ENCODE peak calls at places on chromosomes 4 and X, in five cellular contexts. J, Q, W, U and T are unnamed samples.

GRCh38 chr4:5029447-5029846 is 10.2 kb upstream of the CYTL1 start:
- DNase-seq in U (no peak), W (no peak), Q (no peak), J (no peak), T (no peak)

GRCh38 chr4:37762294-37763163 is 64.0 kb upstream of the PGM2 start:
- DNase-seq in J (no peak), W (peak), Q (no peak), U (no peak), T (peak)

GRCh38 chrX:16786791-16787735 is 797 bp downstream of the TXLNG start:
- DNase-seq in Q (peak), W (no peak), U (no peak), J (no peak), T (no peak)

GRCh38 chrX:1464282-1465131 is 11.8 kb upstream of the ASMTL start:
- DNase-seq in W (no peak), U (no peak), J (no peak), Q (no peak), T (no peak)

GRCh38 chr4:5785806-5786680 is 75.0 kb downstream of the EVC start:
- DNase-seq in U (no peak), J (no peak), W (no peak), Q (no peak), T (peak)

GRCh38 chr4:19675172-19675811 is 576.4 kb upstream of the SLIT2 start:
- DNase-seq in J (no peak), W (no peak), U (no peak), Q (no peak), T (peak)

GRCh38 chr4:56405016-56405415 is 17.7 kb upstream of the AASDH start:
- DNase-seq in U (no peak), J (no peak), W (no peak), Q (no peak), T (no peak)

GRCh38 chrX:134619838-134620237 is 38.4 kb downstream of the PLAC1 start:
- DNase-seq in W (no peak), J (no peak), U (no peak), Q (no peak), T (no peak)

GRCh38 chrX:153825042-153825441 is 5.3 kb downstream of the PDZD4 start:
- DNase-seq in Q (no peak), J (no peak), U (no peak), W (no peak), T (no peak)

GRCh38 chr4:4789462-4789861 is 70.0 kb upstream of the MSX1 start:
- DNase-seq in Q (no peak), W (no peak), J (no peak), U (no peak), T (no peak)

GRCh38 chr4:83618431-83618830 is 82.5 kb downstream of the GPAT3 start:
- DNase-seq in W (peak), Q (no peak), J (no peak), U (peak), T (peak)

GRCh38 chr4:63795301-63795700 is 613.9 kb downstream of the TECRL start:
- DNase-seq in Q (peak), U (no peak), J (no peak), W (no peak), T (no peak)

GRCh38 chr4:61924131-61924530 is 724.0 kb downstream of the ADGRL3 start:
- DNase-seq in U (no peak), Q (no peak), W (no peak), J (no peak), T (no peak)

GRCh38 chr4:187711586-187711985 is 284.0 kb upstream of the ZFP42 start:
- DNase-seq in U (no peak), W (no peak), J (no peak), Q (no peak), T (no peak)

GRCh38 chr4:65669008-65669971 is 999 bp downstream of the EPHA5 start:
- DNase-seq in W (no peak), J (no peak), U (no peak), Q (no peak), T (no peak)

GRCh38 chrX:129781134-129782014 is 1.6 kb downstream of the SASH3 start:
- DNase-seq in Q (no peak), W (no peak), J (peak), U (no peak), T (no peak)

GRCh38 chr4:6887591-6888371 is 21.8 kb upstream of the TBC1D14 start:
- DNase-seq in W (no peak), U (no peak), Q (no peak), J (no peak), T (no peak)
- TF ChIP-seq BHLHE40 in W (no peak), U (no peak), Q (no peak), J (no peak), T (no peak)

GRCh38 chrX:101617211-101618191 is at the start of gene ARMCX6:
- DNase-seq in J (no peak), W (peak), Q (peak), U (peak), T (peak)

DNA sequence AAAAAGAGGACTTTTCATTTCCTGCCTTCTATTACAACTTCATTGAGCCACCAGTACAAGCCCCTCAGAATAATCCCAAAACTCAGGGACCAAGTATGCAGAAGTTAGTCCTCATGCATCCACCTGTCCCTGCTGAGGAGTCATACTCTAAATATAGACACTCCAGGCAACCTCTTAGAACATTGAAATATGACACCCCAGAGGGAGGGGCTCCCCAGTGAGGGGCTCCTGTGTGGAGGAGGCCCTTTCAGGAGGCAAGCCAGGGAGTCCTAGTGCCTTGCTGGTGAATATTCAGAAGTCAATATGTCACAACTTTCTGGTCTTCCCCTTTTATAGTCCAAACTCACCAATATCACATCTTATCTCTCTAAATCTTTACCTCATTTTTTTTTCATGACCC is 1.5 kb upstream of the ARMCX6 start:
- DNase-seq in U (no peak), Q (peak), W (peak), J (no peak), T (peak)
- TF ChIP-seq BHLHE40 in U (no peak), Q (no peak), W (no peak), J (no peak), T (no peak)

GRCh38 chr4:54228563-54229501 is at the start of gene PDGFRA:
- DNase-seq in U (no peak), J (no peak), Q (no peak), W (no peak), T (peak)

GRCh38 chr4:54228064-54228527 is 997 bp upstream of the PDGFRA start:
- DNase-seq in W (peak), Q (peak), J (no peak), U (peak), T (peak)

GRCh38 chr4:54226399-54227260 is 2.5 kb upstream of the PDGFRA start:
- DNase-seq in J (no peak), Q (no peak), U (no peak), W (no peak), T (peak)

GRCh38 chr4:54225671-54226398 is 3.3 kb upstream of the PDGFRA start:
- DNase-seq in Q (no peak), W (no peak), U (no peak), J (no peak), T (no peak)

DNA sequence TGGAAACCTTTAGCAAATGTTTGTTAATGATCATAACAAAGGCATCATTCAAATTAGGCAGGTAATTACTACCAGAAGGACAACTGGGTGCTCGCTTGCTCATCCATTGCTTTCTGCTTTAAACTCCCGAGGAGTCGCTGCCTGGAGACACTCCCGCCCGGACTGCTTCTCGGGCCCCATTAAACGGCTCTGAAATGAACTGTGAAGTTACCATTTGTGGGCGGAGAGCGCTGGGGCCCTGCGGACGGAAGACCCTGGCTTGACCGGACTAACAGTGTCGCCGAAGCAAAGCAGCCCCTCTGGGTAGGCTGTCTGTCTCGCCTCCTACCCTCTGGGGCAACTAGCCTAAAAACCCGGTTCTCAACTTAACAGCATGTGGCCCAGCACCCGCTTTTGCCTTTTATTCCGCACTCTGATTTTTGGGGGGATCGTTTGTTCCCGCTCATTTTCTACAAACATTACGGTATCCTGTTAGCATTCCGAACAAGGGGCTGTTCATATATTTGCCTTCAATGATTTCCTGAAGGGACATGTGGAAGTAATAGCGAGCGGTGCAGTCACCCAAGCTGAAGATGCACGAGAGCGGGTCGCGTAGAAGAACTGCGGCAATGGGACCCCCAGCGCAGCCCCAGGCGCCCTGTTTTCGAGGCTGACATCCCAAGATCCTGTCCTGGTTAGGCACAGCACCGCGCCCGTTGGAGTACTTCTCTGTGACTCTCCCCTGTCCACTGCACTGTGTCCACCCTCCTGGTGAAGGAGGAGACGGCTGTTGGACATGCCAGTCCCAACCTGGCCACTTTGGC is 1.6 kb upstream of the PDGFRA start:
- DNase-seq in U (no peak), Q (peak), J (no peak), W (no peak), T (peak)
- TF ChIP-seq BHLHE40 in U (no peak), Q (no peak), J (no peak), W (no peak), T (no peak)

GRCh38 chr4:173371292-173372192 is 788 bp downstream of the SAP30 start:
- DNase-seq in U (peak), Q (peak), J (no peak), W (peak), T (peak)

GRCh38 chr4:173367285-173367684 is 3.5 kb upstream of the SAP30 start:
- DNase-seq in W (no peak), J (no peak), U (no peak), Q (no peak), T (peak)

GRCh38 chr4:173367946-173368345 is 2.8 kb upstream of the SAP30 start:
- DNase-seq in Q (no peak), U (no peak), W (no peak), J (no peak), T (peak)

GRCh38 chr4:173370477-173371291 is at the start of gene SAP30:
- DNase-seq in Q (peak), U (peak), J (peak), W (peak), T (peak)

DNA sequence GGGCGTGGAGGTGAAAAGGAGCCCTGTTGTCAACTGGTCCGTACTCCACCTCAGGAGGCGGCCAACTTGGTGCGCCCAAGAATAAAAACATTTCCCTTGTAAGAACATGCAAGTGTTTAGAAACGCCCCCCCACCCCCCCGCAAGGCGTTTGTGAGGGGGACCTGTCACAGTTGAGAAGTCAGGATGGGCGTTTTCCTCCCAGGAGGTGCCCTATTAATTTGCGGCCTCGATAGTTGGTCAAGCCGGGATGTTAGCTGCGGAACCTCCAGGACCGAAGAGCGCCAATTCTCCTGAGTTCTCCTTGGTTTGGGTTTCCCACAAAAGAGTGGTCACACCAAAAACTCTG is 651 bp upstream of the SAP30 start:
- DNase-seq in J (no peak), Q (no peak), W (no peak), U (peak), T (no peak)
- TF ChIP-seq BHLHE40 in J (no peak), Q (no peak), W (no peak), U (no peak), T (no peak)